ENCODE peak calls at places on chromosomes 13 and 19, in four cellular contexts. One of them, this sample, is unnamed.

GRCh38 chr13:101529419-101529818 is 76.9 kb downstream of the ITGBL1 start:
- DNase-seq in breast epithelium: peak; percentile 37
- DNase-seq in thoracic aorta: no peak
- DNase-seq in IMR-90: peak; percentile 90
- DNase-seq in this sample: no peak

GRCh38 chr19:17049711-17050280 is 23.2 kb upstream of the CPAMD8 start:
- DNase-seq in IMR-90: peak; percentile 73
- DNase-seq in thoracic aorta: no peak
- DNase-seq in breast epithelium: no peak
- DNase-seq in this sample: peak; percentile 47

GRCh38 chr13:45167611-45168554 is 33.0 kb downstream of the KCTD4 start:
- DNase-seq in breast epithelium: peak; percentile 81
- DNase-seq in thoracic aorta: no peak
- DNase-seq in IMR-90: no peak
- DNase-seq in this sample: peak; percentile 76

GRCh38 chr13:41995946-41996345 is 35.0 kb upstream of the VWA8 start:
- DNase-seq in breast epithelium: no peak
- DNase-seq in IMR-90: peak; percentile 75
- DNase-seq in thoracic aorta: no peak
- DNase-seq in this sample: no peak

GRCh38 chr13:29441301-29441700 is 154.2 kb downstream of the SLC7A1 start:
- DNase-seq in thoracic aorta: no peak
- DNase-seq in breast epithelium: no peak
- DNase-seq in IMR-90: no peak
- DNase-seq in this sample: no peak

GRCh38 chr19:2887391-2887914 is 13.3 kb upstream of the ZNF57 start:
- DNase-seq in thoracic aorta: no peak
- DNase-seq in IMR-90: peak; percentile 61
- DNase-seq in breast epithelium: no peak
- DNase-seq in this sample: no peak

GRCh38 chr13:99431927-99432636 is 69.2 kb upstream of the TM9SF2 start:
- DNase-seq in IMR-90: no peak
- DNase-seq in thoracic aorta: no peak
- DNase-seq in breast epithelium: no peak
- DNase-seq in this sample: no peak

GRCh38 chr13:96011291-96011875 is 41.8 kb downstream of the UGGT2 start:
- DNase-seq in IMR-90: peak; percentile 53
- DNase-seq in thoracic aorta: no peak
- DNase-seq in breast epithelium: no peak
- DNase-seq in this sample: no peak

GRCh38 chr13:49667773-49668172 is 23.5 kb downstream of the EBPL start:
- DNase-seq in breast epithelium: no peak
- DNase-seq in thoracic aorta: no peak
- DNase-seq in IMR-90: peak; percentile 44
- DNase-seq in this sample: no peak

GRCh38 chr19:17281391-17282304 is at the start of gene ANKLE1:
- DNase-seq in IMR-90: no peak
- DNase-seq in breast epithelium: no peak
- DNase-seq in thoracic aorta: no peak
- DNase-seq in this sample: no peak

DNA sequence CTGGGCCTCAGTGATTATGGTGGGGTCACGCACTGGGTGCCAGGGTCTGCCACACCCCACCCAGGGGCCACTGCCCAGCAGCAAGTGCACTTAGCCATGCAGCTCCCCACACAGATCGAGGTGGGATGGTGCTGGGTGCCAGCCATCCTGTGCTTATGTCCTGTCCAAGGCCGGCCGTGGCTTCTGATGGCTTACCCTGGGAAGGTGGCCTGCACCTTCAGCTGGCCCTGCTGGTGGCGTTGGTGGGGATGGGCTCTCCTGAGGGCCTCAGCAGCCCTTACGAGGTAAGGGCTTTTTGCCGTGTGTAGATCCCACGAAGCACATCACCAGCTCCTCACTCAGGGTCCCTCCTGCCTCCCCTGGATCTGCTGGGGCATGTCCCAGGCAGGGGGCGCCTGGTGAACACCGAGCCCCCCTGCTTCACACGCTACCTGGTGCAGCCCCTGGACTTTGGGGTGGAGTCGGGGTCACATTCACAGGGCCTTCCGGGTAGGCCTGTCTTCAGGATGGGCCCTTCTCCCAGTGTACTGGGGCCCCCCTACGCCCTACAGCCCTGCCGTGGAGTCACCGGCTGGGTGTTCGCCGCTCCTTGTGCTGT is 46.6 kb downstream of the CRTC1 start:
- DNase-seq in IMR-90: no peak
- DNase-seq in thoracic aorta: no peak
- DNase-seq in breast epithelium: no peak
- DNase-seq in this sample: no peak
- H3K4me1 ChIP-seq in IMR-90: peaks cover 11% of the 10 kb centered on the region
- H3K4me1 ChIP-seq in thoracic aorta: peaks cover 4% of the 10 kb centered on the region
- H3K4me1 ChIP-seq in breast epithelium: no peaks in the 10 kb centered on the region
- H3K4me1 ChIP-seq in this sample: no peaks in the 10 kb centered on the region

GRCh38 chr13:100493418-100493817 is 95.2 kb downstream of the GGACT start:
- DNase-seq in breast epithelium: no peak
- DNase-seq in IMR-90: no peak
- DNase-seq in thoracic aorta: no peak
- DNase-seq in this sample: no peak
- H3K4me1 ChIP-seq in breast epithelium: no peaks in the 10 kb centered on the region
- H3K4me1 ChIP-seq in IMR-90: peaks cover 2% of the 10 kb centered on the region
- H3K4me1 ChIP-seq in thoracic aorta: no peaks in the 10 kb centered on the region
- H3K4me1 ChIP-seq in this sample: no peaks in the 10 kb centered on the region

GRCh38 chr19:13036366-13036976 is 41.2 kb downstream of the NFIX start:
- DNase-seq in IMR-90: peak; percentile 29
- DNase-seq in thoracic aorta: no peak
- DNase-seq in breast epithelium: peak; percentile 76
- DNase-seq in this sample: peak; percentile 79
- H3K4me1 ChIP-seq in IMR-90: peaks cover 55% of the 10 kb centered on the region
- H3K4me1 ChIP-seq in thoracic aorta: peaks cover 100% of the 10 kb centered on the region
- H3K4me1 ChIP-seq in breast epithelium: peaks cover 88% of the 10 kb centered on the region
- H3K4me1 ChIP-seq in this sample: peaks cover 28% of the 10 kb centered on the region

GRCh38 chr19:10104665-10105221 is 1.4 kb upstream of the PPAN start:
- DNase-seq in IMR-90: no peak
- DNase-seq in thoracic aorta: no peak
- DNase-seq in breast epithelium: no peak
- DNase-seq in this sample: peak; percentile 34

GRCh38 chr19:10104130-10104513 is 1.6 kb upstream of the ANGPTL6 start:
- DNase-seq in IMR-90: no peak
- DNase-seq in breast epithelium: no peak
- DNase-seq in thoracic aorta: no peak
- DNase-seq in this sample: no peak

GRCh38 chr19:10105241-10106099 is 692 bp upstream of the PPAN start:
- DNase-seq in breast epithelium: no peak
- DNase-seq in IMR-90: no peak
- DNase-seq in thoracic aorta: no peak
- DNase-seq in this sample: peak; percentile 20

GRCh38 chr19:10100163-10100785 is 2.2 kb downstream of the ANGPTL6 start:
- DNase-seq in breast epithelium: no peak
- DNase-seq in IMR-90: no peak
- DNase-seq in thoracic aorta: no peak
- DNase-seq in this sample: no peak

DNA sequence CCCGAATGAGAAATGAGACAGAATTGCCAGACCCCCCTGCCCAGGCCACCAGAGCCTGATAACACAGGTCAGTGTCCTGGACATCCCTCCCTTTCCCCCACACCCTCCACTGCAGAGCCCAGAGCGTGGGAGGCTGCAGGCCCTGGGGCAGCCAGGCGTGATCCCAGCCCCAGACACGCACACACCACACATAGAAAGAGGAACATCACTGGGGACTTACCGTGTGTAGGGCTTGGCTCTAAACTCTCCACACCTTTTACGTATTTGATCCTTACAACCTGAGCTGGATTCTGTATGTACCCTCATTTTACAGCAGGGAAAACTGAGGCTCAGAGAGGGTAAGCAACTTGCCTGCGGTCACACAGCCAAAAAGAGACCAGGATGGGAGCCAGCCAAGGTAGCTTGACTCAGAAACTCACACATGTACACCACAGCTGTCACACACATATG is 334 bp upstream of the ANGPTL6 start:
- DNase-seq in thoracic aorta: no peak
- DNase-seq in IMR-90: no peak
- DNase-seq in breast epithelium: no peak
- DNase-seq in this sample: no peak
- H3K4me1 ChIP-seq in thoracic aorta: peaks cover 14% of the 10 kb centered on the region
- H3K4me1 ChIP-seq in IMR-90: peaks cover 4% of the 10 kb centered on the region
- H3K4me1 ChIP-seq in breast epithelium: peaks cover 8% of the 10 kb centered on the region
- H3K4me1 ChIP-seq in this sample: peaks cover 5% of the 10 kb centered on the region

GRCh38 chr13:111175372-111175771 is 60.3 kb downstream of the ARHGEF7 start:
- DNase-seq in thoracic aorta: no peak
- DNase-seq in breast epithelium: no peak
- DNase-seq in IMR-90: no peak
- DNase-seq in this sample: no peak

GRCh38 chr13:111174377-111174776 is 59.3 kb downstream of the ARHGEF7 start:
- DNase-seq in thoracic aorta: no peak
- DNase-seq in IMR-90: no peak
- DNase-seq in breast epithelium: no peak
- DNase-seq in this sample: no peak

GRCh38 chr13:111177081-111177711 is 62.1 kb downstream of the ARHGEF7 start:
- DNase-seq in breast epithelium: peak; percentile 27
- DNase-seq in thoracic aorta: no peak
- DNase-seq in IMR-90: peak; percentile 68
- DNase-seq in this sample: no peak

GRCh38 chr13:111176421-111176820 is 61.3 kb downstream of the ARHGEF7 start:
- DNase-seq in IMR-90: no peak
- DNase-seq in breast epithelium: no peak
- DNase-seq in thoracic aorta: no peak
- DNase-seq in this sample: no peak

GRCh38 chr13:111175948-111176347 is 60.8 kb downstream of the ARHGEF7 start:
- DNase-seq in thoracic aorta: no peak
- DNase-seq in IMR-90: no peak
- DNase-seq in breast epithelium: no peak
- DNase-seq in this sample: no peak
- H3K4me1 ChIP-seq in thoracic aorta: peaks cover 96% of the 10 kb centered on the region
- H3K4me1 ChIP-seq in IMR-90: peaks cover 11% of the 10 kb centered on the region
- H3K4me1 ChIP-seq in breast epithelium: peaks cover 6% of the 10 kb centered on the region
- H3K4me1 ChIP-seq in this sample: peaks cover 4% of the 10 kb centered on the region

GRCh38 chr19:10736189-10736588 is 18.3 kb downstream of the DNM2 start:
- DNase-seq in IMR-90: no peak
- DNase-seq in thoracic aorta: no peak
- DNase-seq in breast epithelium: no peak
- DNase-seq in this sample: no peak

GRCh38 chr19:10730932-10731331 is 13.1 kb downstream of the DNM2 start:
- DNase-seq in IMR-90: no peak
- DNase-seq in thoracic aorta: no peak
- DNase-seq in breast epithelium: no peak
- DNase-seq in this sample: no peak

GRCh38 chr19:10736916-10737551 is 19.2 kb downstream of the DNM2 start:
- DNase-seq in breast epithelium: no peak
- DNase-seq in IMR-90: no peak
- DNase-seq in thoracic aorta: no peak
- DNase-seq in this sample: no peak

GRCh38 chr19:10737680-10738079 is 19.8 kb downstream of the DNM2 start:
- DNase-seq in thoracic aorta: no peak
- DNase-seq in IMR-90: no peak
- DNase-seq in breast epithelium: no peak
- DNase-seq in this sample: no peak

GRCh38 chr19:10735741-10736140 is 17.9 kb downstream of the DNM2 start:
- DNase-seq in breast epithelium: no peak
- DNase-seq in IMR-90: no peak
- DNase-seq in thoracic aorta: no peak
- DNase-seq in this sample: no peak
- H3K4me1 ChIP-seq in breast epithelium: no peaks in the 10 kb centered on the region
- H3K4me1 ChIP-seq in IMR-90: no peaks in the 10 kb centered on the region
- H3K4me1 ChIP-seq in thoracic aorta: peaks cover 36% of the 10 kb centered on the region
- H3K4me1 ChIP-seq in this sample: peaks cover 32% of the 10 kb centered on the region

DNA sequence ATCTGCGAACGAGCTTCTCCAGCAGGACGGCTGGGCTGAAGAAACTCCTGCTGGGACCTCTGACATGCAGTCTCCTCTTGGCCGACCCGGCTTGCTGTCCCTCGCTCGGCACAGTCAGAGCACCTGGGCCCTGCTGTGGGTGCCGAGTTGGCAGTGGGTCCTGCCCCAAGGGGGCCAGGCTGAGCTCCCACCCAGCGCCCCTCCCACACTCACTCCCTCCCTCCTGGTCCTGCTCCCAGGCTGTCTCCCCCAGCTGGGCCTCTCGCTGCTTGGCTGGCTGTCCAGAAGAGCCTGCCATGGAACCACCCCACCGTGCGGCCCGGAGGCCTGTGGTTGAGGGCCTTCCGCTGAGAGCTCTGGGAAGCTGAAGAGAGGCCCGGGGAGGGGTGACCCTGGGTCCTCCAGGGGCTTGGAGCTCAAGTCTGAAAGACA is 6.0 kb downstream of the AKT2 start:
- DNase-seq in breast epithelium: no peak
- DNase-seq in thoracic aorta: no peak
- DNase-seq in IMR-90: peak; percentile 38
- DNase-seq in this sample: peak; percentile 37
- H3K4me1 ChIP-seq in breast epithelium: peaks cover 28% of the 10 kb centered on the region
- H3K4me1 ChIP-seq in thoracic aorta: peaks cover 71% of the 10 kb centered on the region
- H3K4me1 ChIP-seq in IMR-90: peaks cover 28% of the 10 kb centered on the region
- H3K4me1 ChIP-seq in this sample: peaks cover 19% of the 10 kb centered on the region

This sample was measured in colonic mucosa.